ENCODE peak calls at places on chromosomes 13 and 19, in four cellular contexts. U is activated T-cell treated with anti-CD3 and anti-CD28 coated beads for 1 hour, C is esophagus squamous epithelium, D is WTC11. M is an unnamed sample.

GRCh38 chr19:45676851-45677263 is 8.8 kb downstream of the GIPR start:
- DNase-seq in D (no peak), C (no peak), U (peak; percentile 38), M (no peak)

GRCh38 chr19:14366529-14366928 is 14.7 kb upstream of the ADGRE5 start:
- DNase-seq in U (peak; percentile 86), D (peak; percentile 89), C (peak; percentile 46), M (no peak)

GRCh38 chr19:35959968-35960320 is 23.8 kb downstream of the LRFN3 start:
- DNase-seq in C (no peak), D (peak; percentile 36), U (no peak), M (no peak)

GRCh38 chr19:42246143-42246868 is 3.9 kb upstream of the GSK3A start:
- DNase-seq in C (no peak), U (no peak), D (peak; percentile 75), M (no peak)

GRCh38 chr13:99119686-99120085 is 81.0 kb upstream of the UBAC2 start:
- DNase-seq in D (no peak), C (no peak), U (no peak), M (no peak)

GRCh38 chr19:51294211-51294976 is 17.1 kb upstream of the IGLON5 start:
- DNase-seq in C (no peak), U (no peak), D (no peak), M (no peak)

GRCh38 chr19:2290441-2291184 is 8.6 kb upstream of the PEAK3 start:
- DNase-seq in C (no peak), U (no peak), D (peak; percentile 63), M (no peak)

GRCh38 chr13:39840201-39840600 is 184.7 kb downstream of the COG6 start:
- DNase-seq in D (no peak), U (no peak), C (no peak), M (no peak)

GRCh38 chr13:112324121-112324520 is 52.0 kb upstream of the SPACA7 start:
- DNase-seq in U (no peak), D (no peak), C (no peak), M (no peak)

GRCh38 chr19:6501740-6502648 is at the start of gene TUBB4A:
- DNase-seq in U (peak; percentile 24), D (peak; percentile 50), C (no peak), M (no peak)

GRCh38 chr13:26229080-26229615 is 7.0 kb upstream of the RNF6 start:
- DNase-seq in C (no peak), D (no peak), U (no peak), M (no peak)

GRCh38 chr13:80888421-80888820 is 547.5 kb upstream of the SPRY2 start:
- DNase-seq in U (no peak), C (no peak), D (no peak), M (no peak)

GRCh38 chr13:38535271-38535670 is 151.6 kb upstream of the FREM2 start:
- DNase-seq in C (no peak), U (no peak), D (no peak), M (no peak)